ENCODE peak calls at places on chromosomes 3 and 15, in four cellular contexts. G, X, C and Q are unnamed samples.

GRCh38 chr15:87874896-87875661 is 381.5 kb downstream of the NTRK3 start:
- DNase-seq in G (no peak), X (no peak), C (peak), Q (peak)

GRCh38 chr3:12428131-12428530 is 56.1 kb upstream of the TSEN2 start:
- DNase-seq in G (no peak), X (no peak), C (no peak), Q (no peak)

GRCh38 chr3:56494679-56495322 is 26.5 kb upstream of the ERC2 start:
- DNase-seq in G (peak), X (peak), C (peak), Q (peak)

GRCh38 chr3:55162031-55162784 is 234.3 kb upstream of the LRTM1 start:
- DNase-seq in G (no peak), X (no peak), C (no peak), Q (no peak)

GRCh38 chr3:117052356-117052755 is 342.8 kb downstream of the TUSC7 start:
- DNase-seq in G (no peak), X (no peak), C (no peak), Q (no peak)

GRCh38 chr3:111338059-111338698 is 203.8 kb upstream of the CD96 start:
- DNase-seq in G (no peak), X (peak), C (peak), Q (peak)

GRCh38 chr3:54818942-54819341 is 108.9 kb downstream of the LRTM1 start:
- DNase-seq in G (no peak), X (no peak), C (no peak), Q (no peak)

GRCh38 chr15:80906159-80906775 is 83.4 kb downstream of the MESD start:
- DNase-seq in G (no peak), X (no peak), C (no peak), Q (peak)

GRCh38 chr3:63333815-63334214 is 55.7 kb downstream of the SYNPR start:
- DNase-seq in G (no peak), X (no peak), C (no peak), Q (no peak)

GRCh38 chr15:51336011-51336410 is 2.4 kb downstream of the CYP19A1 start:
- DNase-seq in G (no peak), X (no peak), C (no peak), Q (no peak)

GRCh38 chr15:43893956-43894355 is 67.2 kb downstream of the WDR76 start:
- DNase-seq in G (peak), X (no peak), C (no peak), Q (no peak)

GRCh38 chr15:33871911-33872760 is 96.2 kb upstream of the CHRM5 start:
- DNase-seq in G (no peak), X (no peak), C (no peak), Q (peak)

GRCh38 chr15:99151156-99151555 is 46.3 kb downstream of the SYNM start:
- DNase-seq in G (no peak), X (no peak), C (no peak), Q (no peak)